ENCODE peak calls at places on chromosomes 11 and 22, in nine cellular contexts. One of them, this sample, is unnamed.
A peak's percentile ranks its signal among the peaks of the same experiment; 100 is the strongest.

GRCh38 chr11:86490582-86490981 is 115.9 kb downstream of the CCDC81 start:
- DNase-seq in nucleus accumbens: no peak
- DNase-seq in activated T-cell treated with anti-CD3 and anti-CD28 coated beads, Interleukin-2, amount 50 U/mL, for 72 hours: no peak
- DNase-seq in LoVo: no peak
- DNase-seq in endothelial cell: no peak
- DNase-seq in GM03348: no peak
- DNase-seq in cardiac fibroblast: peak; percentile 68
- DNase-seq in activated CD8-positive, alpha-beta memory T cell treated with anti-CD3 and anti-CD28 coated beads, Interleukin-2, amount 50 U/mL, for 48 hours: no peak
- DNase-seq in RPMI8226: no peak
- DNase-seq in this sample: peak; percentile 36

GRCh38 chr11:2151500-2152257 is 9.3 kb downstream of the INS start:
- DNase-seq in nucleus accumbens: peak; percentile 65
- DNase-seq in activated T-cell treated with anti-CD3 and anti-CD28 coated beads, Interleukin-2, amount 50 U/mL, for 72 hours: peak; percentile 80
- DNase-seq in LoVo: peak; percentile 77
- DNase-seq in endothelial cell: peak; percentile 80
- DNase-seq in GM03348: peak; percentile 87
- DNase-seq in cardiac fibroblast: peak; percentile 81
- DNase-seq in activated CD8-positive, alpha-beta memory T cell treated with anti-CD3 and anti-CD28 coated beads, Interleukin-2, amount 50 U/mL, for 48 hours: peak; percentile 89
- DNase-seq in RPMI8226: peak; percentile 77
- DNase-seq in this sample: peak; percentile 74

GRCh38 chr11:74255741-74256369 is 55.6 kb downstream of the P4HA3 start:
- DNase-seq in nucleus accumbens: peak; percentile 16
- DNase-seq in activated T-cell treated with anti-CD3 and anti-CD28 coated beads, Interleukin-2, amount 50 U/mL, for 72 hours: peak; percentile 59
- DNase-seq in LoVo: peak; percentile 48
- DNase-seq in endothelial cell: peak; percentile 55
- DNase-seq in GM03348: peak; percentile 82
- DNase-seq in cardiac fibroblast: peak; percentile 79
- DNase-seq in activated CD8-positive, alpha-beta memory T cell treated with anti-CD3 and anti-CD28 coated beads, Interleukin-2, amount 50 U/mL, for 48 hours: peak; percentile 64
- DNase-seq in RPMI8226: peak; percentile 71
- DNase-seq in this sample: peak; percentile 74

GRCh38 chr11:8338138-8338537 is 74.5 kb upstream of the LMO1 start:
- DNase-seq in nucleus accumbens: peak; percentile 19
- DNase-seq in activated T-cell treated with anti-CD3 and anti-CD28 coated beads, Interleukin-2, amount 50 U/mL, for 72 hours: peak; percentile 59
- DNase-seq in LoVo: peak; percentile 6
- DNase-seq in endothelial cell: peak; percentile 83
- DNase-seq in GM03348: peak; percentile 78
- DNase-seq in cardiac fibroblast: peak; percentile 32
- DNase-seq in activated CD8-positive, alpha-beta memory T cell treated with anti-CD3 and anti-CD28 coated beads, Interleukin-2, amount 50 U/mL, for 48 hours: peak; percentile 77
- DNase-seq in RPMI8226: peak; percentile 34
- DNase-seq in this sample: peak; percentile 19

GRCh38 chr11:74714904-74715303 is 16.3 kb downstream of the CHRDL2 start:
- DNase-seq in nucleus accumbens: no peak
- DNase-seq in activated T-cell treated with anti-CD3 and anti-CD28 coated beads, Interleukin-2, amount 50 U/mL, for 72 hours: peak; percentile 27
- DNase-seq in LoVo: no peak
- DNase-seq in endothelial cell: no peak
- DNase-seq in GM03348: no peak
- DNase-seq in cardiac fibroblast: no peak
- DNase-seq in activated CD8-positive, alpha-beta memory T cell treated with anti-CD3 and anti-CD28 coated beads, Interleukin-2, amount 50 U/mL, for 48 hours: no peak
- DNase-seq in RPMI8226: no peak
- DNase-seq in this sample: no peak

GRCh38 chr11:33893711-33894401 is 2.0 kb upstream of the LMO2 start:
- DNase-seq in nucleus accumbens: no peak
- DNase-seq in activated T-cell treated with anti-CD3 and anti-CD28 coated beads, Interleukin-2, amount 50 U/mL, for 72 hours: peak; percentile 80
- DNase-seq in LoVo: no peak
- DNase-seq in endothelial cell: no peak
- DNase-seq in GM03348: no peak
- DNase-seq in cardiac fibroblast: peak; percentile 29
- DNase-seq in activated CD8-positive, alpha-beta memory T cell treated with anti-CD3 and anti-CD28 coated beads, Interleukin-2, amount 50 U/mL, for 48 hours: peak; percentile 87
- DNase-seq in RPMI8226: no peak
- DNase-seq in this sample: no peak

GRCh38 chr11:10261821-10262220 is 32.2 kb downstream of the SBF2 start:
- DNase-seq in nucleus accumbens: no peak
- DNase-seq in activated T-cell treated with anti-CD3 and anti-CD28 coated beads, Interleukin-2, amount 50 U/mL, for 72 hours: no peak
- DNase-seq in LoVo: no peak
- DNase-seq in endothelial cell: no peak
- DNase-seq in GM03348: no peak
- DNase-seq in cardiac fibroblast: peak; percentile 36
- DNase-seq in activated CD8-positive, alpha-beta memory T cell treated with anti-CD3 and anti-CD28 coated beads, Interleukin-2, amount 50 U/mL, for 48 hours: no peak
- DNase-seq in RPMI8226: no peak
- DNase-seq in this sample: no peak

GRCh38 chr11:111913031-111913861 is 712 bp downstream of the HSPB2 start:
- DNase-seq in nucleus accumbens: no peak
- DNase-seq in activated T-cell treated with anti-CD3 and anti-CD28 coated beads, Interleukin-2, amount 50 U/mL, for 72 hours: no peak
- DNase-seq in LoVo: no peak
- DNase-seq in endothelial cell: no peak
- DNase-seq in GM03348: peak; percentile 41
- DNase-seq in cardiac fibroblast: no peak
- DNase-seq in activated CD8-positive, alpha-beta memory T cell treated with anti-CD3 and anti-CD28 coated beads, Interleukin-2, amount 50 U/mL, for 48 hours: no peak
- DNase-seq in RPMI8226: no peak
- DNase-seq in this sample: no peak

GRCh38 chr11:72543849-72544535 is 109.7 kb upstream of the CLPB start:
- DNase-seq in nucleus accumbens: no peak
- DNase-seq in activated T-cell treated with anti-CD3 and anti-CD28 coated beads, Interleukin-2, amount 50 U/mL, for 72 hours: no peak
- DNase-seq in LoVo: no peak
- DNase-seq in endothelial cell: no peak
- DNase-seq in GM03348: no peak
- DNase-seq in cardiac fibroblast: no peak
- DNase-seq in activated CD8-positive, alpha-beta memory T cell treated with anti-CD3 and anti-CD28 coated beads, Interleukin-2, amount 50 U/mL, for 48 hours: no peak
- DNase-seq in RPMI8226: no peak
- DNase-seq in this sample: no peak

GRCh38 chr11:356610-357009 is 12.7 kb upstream of the B4GALNT4 start:
- DNase-seq in nucleus accumbens: no peak
- DNase-seq in activated T-cell treated with anti-CD3 and anti-CD28 coated beads, Interleukin-2, amount 50 U/mL, for 72 hours: no peak
- DNase-seq in LoVo: no peak
- DNase-seq in endothelial cell: no peak
- DNase-seq in GM03348: no peak
- DNase-seq in cardiac fibroblast: no peak
- DNase-seq in activated CD8-positive, alpha-beta memory T cell treated with anti-CD3 and anti-CD28 coated beads, Interleukin-2, amount 50 U/mL, for 48 hours: no peak
- DNase-seq in RPMI8226: no peak
- DNase-seq in this sample: no peak

GRCh38 chr11:113549061-113549460 is 73.9 kb upstream of the DRD2 start:
- DNase-seq in nucleus accumbens: no peak
- DNase-seq in activated T-cell treated with anti-CD3 and anti-CD28 coated beads, Interleukin-2, amount 50 U/mL, for 72 hours: no peak
- DNase-seq in LoVo: no peak
- DNase-seq in endothelial cell: no peak
- DNase-seq in GM03348: no peak
- DNase-seq in cardiac fibroblast: no peak
- DNase-seq in activated CD8-positive, alpha-beta memory T cell treated with anti-CD3 and anti-CD28 coated beads, Interleukin-2, amount 50 U/mL, for 48 hours: no peak
- DNase-seq in RPMI8226: no peak
- DNase-seq in this sample: no peak

GRCh38 chr22:42662114-42663021 is 13.2 kb upstream of the CYB5R3 start:
- DNase-seq in nucleus accumbens: peak; percentile 62
- DNase-seq in activated T-cell treated with anti-CD3 and anti-CD28 coated beads, Interleukin-2, amount 50 U/mL, for 72 hours: peak; percentile 88
- DNase-seq in LoVo: peak; percentile 82
- DNase-seq in endothelial cell: peak; percentile 94
- DNase-seq in GM03348: peak; percentile 92
- DNase-seq in cardiac fibroblast: peak; percentile 74
- DNase-seq in activated CD8-positive, alpha-beta memory T cell treated with anti-CD3 and anti-CD28 coated beads, Interleukin-2, amount 50 U/mL, for 48 hours: peak; percentile 96
- DNase-seq in RPMI8226: peak; percentile 71
- DNase-seq in this sample: peak; percentile 68

GRCh38 chr11:65121447-65121864 is 478 bp downstream of the FAU start:
- DNase-seq in nucleus accumbens: no peak
- DNase-seq in activated T-cell treated with anti-CD3 and anti-CD28 coated beads, Interleukin-2, amount 50 U/mL, for 72 hours: peak; percentile 51
- DNase-seq in LoVo: no peak
- DNase-seq in endothelial cell: peak; percentile 28
- DNase-seq in GM03348: no peak
- DNase-seq in cardiac fibroblast: peak; percentile 11
- DNase-seq in activated CD8-positive, alpha-beta memory T cell treated with anti-CD3 and anti-CD28 coated beads, Interleukin-2, amount 50 U/mL, for 48 hours: no peak
- DNase-seq in RPMI8226: peak; percentile 58
- DNase-seq in this sample: no peak

GRCh38 chr11:67264886-67265632 is 1.2 kb upstream of the GRK2 start:
- DNase-seq in nucleus accumbens: no peak
- DNase-seq in activated T-cell treated with anti-CD3 and anti-CD28 coated beads, Interleukin-2, amount 50 U/mL, for 72 hours: no peak
- DNase-seq in LoVo: no peak
- DNase-seq in endothelial cell: no peak
- DNase-seq in GM03348: no peak
- DNase-seq in cardiac fibroblast: no peak
- DNase-seq in activated CD8-positive, alpha-beta memory T cell treated with anti-CD3 and anti-CD28 coated beads, Interleukin-2, amount 50 U/mL, for 48 hours: no peak
- DNase-seq in RPMI8226: no peak
- DNase-seq in this sample: no peak

GRCh38 chr22:20243545-20244249 is 24.4 kb downstream of the RTN4R start:
- DNase-seq in nucleus accumbens: peak; percentile 69
- DNase-seq in activated T-cell treated with anti-CD3 and anti-CD28 coated beads, Interleukin-2, amount 50 U/mL, for 72 hours: peak; percentile 56
- DNase-seq in LoVo: no peak
- DNase-seq in endothelial cell: peak; percentile 23
- DNase-seq in GM03348: peak; percentile 93
- DNase-seq in cardiac fibroblast: peak; percentile 80
- DNase-seq in activated CD8-positive, alpha-beta memory T cell treated with anti-CD3 and anti-CD28 coated beads, Interleukin-2, amount 50 U/mL, for 48 hours: peak; percentile 71
- DNase-seq in RPMI8226: peak; percentile 24
- DNase-seq in this sample: peak; percentile 71